ENCODE peak calls at places on chromosomes 7 and 10, in six cellular contexts. N, R, W, O, L and D are unnamed samples.

GRCh38 chr10:26380815-26381214 is 57.3 kb upstream of the APBB1IP start:
- DNase-seq in N (no peak), R (no peak), W (no peak), O (no peak), L (no peak), D (peak)

GRCh38 chr7:112449353-112449752 is 907 bp upstream of the IFRD1 start:
- DNase-seq in N (no peak), R (no peak), W (peak), O (peak), L (no peak), D (peak)

GRCh38 chr10:16945566-16945965 is 128.3 kb upstream of the RSU1 start:
- DNase-seq in N (no peak), R (no peak), W (no peak), O (no peak), L (no peak), D (peak)

GRCh38 chr7:100430450-100431285 is 1.0 kb downstream of the MEPCE start:
- DNase-seq in N (no peak), R (no peak), W (peak), O (peak), L (no peak), D (no peak)

GRCh38 chr10:93072225-93072712 is 1.4 kb upstream of the CYP26A1 start:
- DNase-seq in N (no peak), R (no peak), W (no peak), O (no peak), L (no peak), D (no peak)

GRCh38 chr7:102412548-102412947 is 16.4 kb downstream of the PRKRIP1 start:
- DNase-seq in N (peak), R (no peak), W (peak), O (no peak), L (peak), D (peak)

GRCh38 chr7:22121702-22122474 is 176.2 kb upstream of the CDCA7L start:
- DNase-seq in N (no peak), R (no peak), W (peak), O (no peak), L (no peak), D (peak)

GRCh38 chr10:112182808-112183328 is 697 bp downstream of the GPAM start:
- DNase-seq in N (no peak), R (no peak), W (no peak), O (peak), L (no peak), D (no peak)

GRCh38 chr10:114541081-114541833 is 116.8 kb downstream of the ABLIM1 start:
- DNase-seq in N (no peak), R (peak), W (peak), O (peak), L (no peak), D (peak)